ENCODE peak calls at places on chromosomes 11 and 22, in five cellular contexts. N is upper lobe of right lung, E is WTC11, J is OCI-LY7, H is mesothelial cell of epicardium. F is an unnamed sample.

GRCh38 chr11:72577271-72577681 is 96.9 kb downstream of the PDE2A start:
- DNase-seq in E (peak), J (no peak), N (peak), H (no peak), F (no peak)

GRCh38 chr11:18853086-18853720 is 61.6 kb upstream of the PTPN5 start:
- DNase-seq in E (peak), H (no peak), N (no peak), J (peak), F (no peak)

GRCh38 chr22:16651217-16651616 is 58.6 kb upstream of the CCT8L2 start:
- DNase-seq in H (no peak), E (no peak), J (no peak), N (no peak), F (no peak)

GRCh38 chr22:45945621-45946020 is 31.3 kb downstream of the WNT7B start:
- DNase-seq in H (no peak), J (no peak), E (no peak), N (no peak), F (no peak)

GRCh38 chr11:113577356-113578163 is 102.4 kb upstream of the DRD2 start:
- DNase-seq in E (no peak), H (peak), N (no peak), J (no peak), F (no peak)

GRCh38 chr11:126159719-126160344 is 51.6 kb downstream of the RPUSD4 start:
- DNase-seq in J (no peak), H (no peak), N (no peak), E (peak), F (no peak)

GRCh38 chr22:26259510-26259909 is 90.2 kb downstream of the SEZ6L start:
- DNase-seq in E (peak), H (peak), J (peak), N (no peak), F (peak)

GRCh38 chr11:20035375-20035700 is 124.9 kb downstream of the DBX1 start:
- DNase-seq in N (no peak), J (no peak), E (no peak), H (no peak), F (no peak)

GRCh38 chr11:133443361-133443760 is 88.9 kb downstream of the OPCML start:
- DNase-seq in H (no peak), J (no peak), E (no peak), N (no peak), F (no peak)

GRCh38 chr11:58391879-58392278 is 14.8 kb downstream of the OR5B3 start:
- DNase-seq in J (no peak), N (no peak), E (no peak), H (no peak), F (no peak)

GRCh38 chr22:45934659-45935341 is 42.2 kb downstream of the WNT7B start:
- DNase-seq in E (no peak), H (peak), N (no peak), J (no peak), F (no peak)

GRCh38 chr11:86138958-86139357 is 70.1 kb upstream of the PICALM start:
- DNase-seq in N (no peak), H (no peak), E (no peak), J (peak), F (no peak)

GRCh38 chr22:49630448-49630946 is 197.2 kb downstream of the BRD1 start:
- DNase-seq in H (no peak), E (no peak), J (no peak), N (no peak), F (no peak)

GRCh38 chr11:130653838-130654601 is 205.6 kb downstream of the ADAMTS15 start:
- DNase-seq in J (no peak), E (no peak), H (no peak), N (peak), F (no peak)

GRCh38 chr22:47231759-47232158 is 469.3 kb downstream of the TBC1D22A start:
- DNase-seq in J (no peak), H (no peak), N (no peak), E (no peak), F (no peak)

GRCh38 chr22:47419239-47419638 is 656.8 kb downstream of the TBC1D22A start:
- DNase-seq in E (no peak), H (no peak), J (no peak), N (no peak), F (no peak)

GRCh38 chr11:94183886-94184264 is 55.2 kb downstream of the PANX1 start:
- DNase-seq in H (peak), N (peak), J (peak), E (peak), F (peak)

GRCh38 chr11:7668911-7669310 is 4.4 kb downstream of the CYB5R2 start:
- DNase-seq in N (no peak), J (no peak), H (no peak), E (no peak), F (no peak)

GRCh38 chr11:75826463-75827220 is 11.6 kb downstream of the UVRAG start:
- DNase-seq in N (no peak), H (no peak), E (no peak), J (no peak), F (no peak)

GRCh38 chr11:117510646-117511045 is 183.0 kb downstream of the CEP164 start:
- DNase-seq in E (no peak), J (no peak), N (no peak), H (no peak), F (no peak)

GRCh38 chr11:112279901-112280267 is 19.2 kb upstream of the PLET1 start:
- DNase-seq in H (peak), J (peak), E (peak), N (peak), F (peak)

GRCh38 chr11:12693485-12694181 is 19.4 kb downstream of the TEAD1 start:
- DNase-seq in J (peak), N (peak), E (no peak), H (no peak), F (no peak)

GRCh38 chr11:33574366-33574765 is 126.3 kb downstream of the C11orf91 start:
- DNase-seq in H (no peak), N (no peak), E (no peak), J (no peak), F (no peak)

GRCh38 chr11:103609117-103610066 is 427.0 kb upstream of the DDI1 start:
- DNase-seq in N (no peak), J (no peak), H (no peak), E (peak), F (no peak)
- TF ChIP-seq CTCF in N (peak), J (peak), H (no peak), E (no peak), F (peak)

GRCh38 chr11:122807731-122808485 is 30.4 kb upstream of the CRTAM start:
- DNase-seq in N (no peak), H (no peak), J (no peak), E (no peak), F (no peak)
- TF ChIP-seq CTCF in N (no peak), H (no peak), J (no peak), E (no peak), F (no peak)

GRCh38 chr22:37912171-37912570 is 6.1 kb downstream of the MICALL1 start:
- DNase-seq in N (no peak), H (no peak), J (no peak), E (no peak), F (no peak)

GRCh38 chr22:37909756-37910155 is 3.7 kb downstream of the MICALL1 start:
- DNase-seq in J (no peak), E (no peak), H (no peak), N (no peak), F (no peak)

GRCh38 chr22:37910863-37911262 is 4.8 kb downstream of the MICALL1 start:
- DNase-seq in J (no peak), H (no peak), N (no peak), E (peak), F (no peak)

GRCh38 chr22:37911697-37912096 is 5.6 kb downstream of the MICALL1 start:
- DNase-seq in J (no peak), E (peak), H (no peak), N (no peak), F (no peak)

GRCh38 chr22:37911273-37911672 is 5.2 kb downstream of the MICALL1 start:
- DNase-seq in E (no peak), H (no peak), N (no peak), J (no peak), F (no peak)
- TF ChIP-seq CTCF in E (no peak), H (no peak), N (no peak), J (no peak), F (no peak)

GRCh38 chr11:15819679-15820286 is 536.6 kb downstream of the SOX6 start:
- DNase-seq in N (peak), E (peak), J (peak), H (peak), F (peak)
- TF ChIP-seq CTCF in N (peak), E (peak), J (peak), H (peak), F (peak)

GRCh38 chr22:30803679-30804078 is 109.0 kb downstream of the OSBP2 start:
- DNase-seq in H (no peak), J (no peak), E (no peak), N (no peak), F (no peak)

GRCh38 chr22:30806391-30806861 is 111.8 kb downstream of the OSBP2 start:
- DNase-seq in E (peak), N (no peak), J (no peak), H (no peak), F (no peak)

GRCh38 chr22:30804626-30805025 is 110.0 kb downstream of the OSBP2 start:
- DNase-seq in N (no peak), J (no peak), E (no peak), H (no peak), F (no peak)

GRCh38 chr22:30801695-30802094 is 107.0 kb downstream of the OSBP2 start:
- DNase-seq in E (no peak), H (no peak), N (no peak), J (no peak), F (no peak)

DNA sequence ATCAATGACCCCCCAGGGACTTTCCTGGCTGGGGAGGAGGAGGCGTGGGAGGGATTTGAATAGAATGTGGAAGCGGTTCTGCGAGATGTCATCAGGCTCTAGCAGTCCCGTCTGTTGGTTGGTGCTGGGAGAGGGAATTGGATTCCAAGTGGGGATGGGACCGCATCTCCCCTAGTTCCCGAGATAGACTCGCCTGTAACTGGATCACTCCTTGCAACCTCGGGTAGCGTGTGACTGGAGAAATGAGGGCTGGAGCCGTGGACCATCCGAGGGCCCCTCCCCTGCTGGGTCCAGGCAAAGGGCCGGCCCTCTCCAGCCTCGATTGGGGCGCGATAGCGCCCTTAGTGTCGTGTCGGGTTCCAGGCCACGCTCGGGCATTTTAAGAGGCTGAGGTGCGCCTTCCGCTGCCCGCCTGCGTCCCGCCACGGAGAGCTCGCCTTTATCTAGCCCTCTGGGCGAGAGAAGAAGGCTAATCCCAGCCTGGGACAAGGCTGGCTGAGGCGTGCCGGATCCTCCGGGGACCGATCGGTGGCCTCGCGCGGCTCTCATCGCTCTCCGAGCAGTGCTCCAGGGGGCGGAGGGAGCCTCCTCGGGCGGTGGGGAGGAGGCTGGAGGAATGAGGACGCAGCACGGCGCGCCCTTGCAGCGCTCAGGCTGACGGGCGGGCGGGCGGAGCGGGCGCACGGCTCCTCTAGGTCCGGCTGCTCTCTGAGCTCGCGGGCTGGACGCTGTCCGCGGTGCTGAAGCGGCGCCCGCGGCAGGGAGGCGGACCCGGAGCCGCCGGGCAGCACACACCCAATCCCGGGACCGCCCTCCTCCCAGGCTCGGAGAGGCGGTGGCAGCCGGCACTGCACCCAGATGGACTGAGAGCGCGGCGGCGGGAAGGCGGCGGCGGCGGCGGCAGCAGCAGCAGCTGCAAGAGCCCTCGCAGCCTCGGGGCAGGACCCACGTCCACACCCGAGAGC is 107.8 kb downstream of the OSBP2 start:
- DNase-seq in N (peak), E (peak), J (no peak), H (peak), F (peak)
- TF ChIP-seq CTCF in N (peak), E (no peak), J (no peak), H (no peak), F (peak)